ENCODE peak calls at places on chromosomes 16 and 17, in six cellular contexts. J is H1, F is HepG2, P is SK-N-SH, N is K562, U is GM12878. O is an unnamed sample.

GRCh38 chr16:53142823-53143568 is 88.2 kb downstream of the CHD9 start:
- DNase-seq in P (no peak), J (no peak), U (no peak), F (no peak), N (no peak), O (no peak)

GRCh38 chr17:38448208-38448776 is 20.0 kb downstream of the ARHGAP23 start:
- DNase-seq in P (no peak), J (no peak), U (no peak), N (no peak), F (no peak), O (no peak)

GRCh38 chr16:57809843-57810196 is 7.5 kb upstream of the KIFC3 start:
- DNase-seq in U (no peak), F (no peak), J (no peak), N (no peak), P (no peak), O (no peak)

GRCh38 chr17:19284005-19284959 is 47.1 kb downstream of the EPN2 start:
- DNase-seq in J (no peak), F (no peak), U (no peak), P (no peak), N (no peak), O (no peak)

GRCh38 chr16:83113317-83113716 is 486.5 kb downstream of the CDH13 start:
- DNase-seq in U (no peak), F (peak; percentile 10), J (peak; percentile 59), P (peak; percentile 22), N (no peak), O (peak; percentile 1)

GRCh38 chr17:51820766-51821165 is 337.7 kb downstream of the CA10 start:
- DNase-seq in P (no peak), J (no peak), U (no peak), F (no peak), N (no peak), O (no peak)

GRCh38 chr16:56355221-56355620 is 70.1 kb downstream of the AMFR start:
- DNase-seq in J (no peak), U (no peak), F (no peak), P (peak; percentile 12), N (no peak), O (no peak)

GRCh38 chr17:36842231-36842630 is 95.0 kb upstream of the LHX1 start:
- DNase-seq in N (no peak), F (no peak), U (no peak), J (no peak), P (no peak), O (no peak)

GRCh38 chr17:82772026-82772425 is 20.2 kb downstream of the TBCD start:
- DNase-seq in P (no peak), U (no peak), F (peak; percentile 71), N (no peak), J (no peak), O (no peak)

GRCh38 chr16:15822957-15823356 is 33.9 kb downstream of the MYH11 start:
- DNase-seq in F (no peak), U (no peak), N (no peak), P (no peak), J (no peak), O (no peak)

GRCh38 chr17:68035523-68036303 is at the start of gene KPNA2:
- DNase-seq in F (peak; percentile 99), U (peak; percentile 93), J (peak; percentile 93), N (peak; percentile 98), P (peak; percentile 99), O (peak; percentile 95)

GRCh38 chr17:51650772-51651171 is 390.4 kb downstream of the UTP18 start:
- DNase-seq in N (no peak), P (no peak), F (no peak), U (no peak), J (no peak), O (no peak)

GRCh38 chr17:33284022-33284421 is 9.1 kb downstream of the ASIC2 start:
- DNase-seq in N (no peak), U (no peak), P (no peak), F (peak; percentile 37), J (no peak), O (no peak)

GRCh38 chr16:67184453-67185002 is 765 bp upstream of the MATCAP1 start:
- DNase-seq in J (peak; percentile 70), P (peak; percentile 76), N (no peak), F (no peak), U (no peak), O (no peak)

GRCh38 chr16:68146583-68146982 is 61.4 kb downstream of the NFATC3 start:
- DNase-seq in J (no peak), F (peak; percentile 50), P (peak; percentile 50), U (no peak), N (peak; percentile 15), O (no peak)

GRCh38 chr16:82070656-82071369 is 35.8 kb downstream of the HSD17B2 start:
- DNase-seq in F (no peak), P (no peak), N (no peak), U (no peak), J (no peak), O (no peak)

GRCh38 chr17:28737770-28738679 is 5.8 kb upstream of the TRAF4 start:
- DNase-seq in J (no peak), F (no peak), P (no peak), N (no peak), U (peak; percentile 89), O (no peak)

GRCh38 chr17:38498353-38498752 is 70.1 kb downstream of the ARHGAP23 start:
- DNase-seq in J (no peak), P (no peak), F (no peak), N (no peak), U (no peak), O (no peak)

GRCh38 chr17:50129303-50129945 is 536 bp downstream of the SAMD14 start:
- DNase-seq in N (no peak), J (no peak), P (peak; percentile 94), F (no peak), U (no peak), O (no peak)

GRCh38 chr17:1203111-1203966 is 23.6 kb upstream of the ABR start:
- DNase-seq in U (no peak), F (no peak), P (peak; percentile 100), J (peak; percentile 94), N (peak; percentile 93), O (no peak)

GRCh38 chr16:14963281-14964173 is 11.3 kb upstream of the PDXDC1 start:
- DNase-seq in J (peak; percentile 44), U (no peak), N (no peak), P (no peak), F (no peak), O (no peak)

GRCh38 chr17:78781339-78782304 is at the start of gene CYTH1:
- DNase-seq in P (peak; percentile 75), N (no peak), U (no peak), F (no peak), J (peak; percentile 72), O (peak; percentile 41)

GRCh38 chr16:31052131-31052530 is 18.8 kb downstream of the STX4 start:
- DNase-seq in N (peak; percentile 28), F (peak; percentile 45), P (no peak), J (no peak), U (no peak), O (peak; percentile 41)

GRCh38 chr17:58083491-58084316 is 485 bp downstream of the DYNLL2 start:
- DNase-seq in U (no peak), F (peak; percentile 32), P (peak; percentile 91), J (peak; percentile 58), N (peak; percentile 81), O (peak; percentile 50)

GRCh38 chr17:47229535-47230443 is 20.6 kb downstream of the MYL4 start:
- DNase-seq in N (peak; percentile 83), F (peak; percentile 79), U (peak; percentile 75), P (peak; percentile 87), J (peak; percentile 83), O (peak; percentile 82)
- TF ChIP-seq POLR2AphosphoS5 in N (peak; percentile 40), F (no peak), U (no peak), P (no peak), J (no peak), O (no peak)

DNA sequence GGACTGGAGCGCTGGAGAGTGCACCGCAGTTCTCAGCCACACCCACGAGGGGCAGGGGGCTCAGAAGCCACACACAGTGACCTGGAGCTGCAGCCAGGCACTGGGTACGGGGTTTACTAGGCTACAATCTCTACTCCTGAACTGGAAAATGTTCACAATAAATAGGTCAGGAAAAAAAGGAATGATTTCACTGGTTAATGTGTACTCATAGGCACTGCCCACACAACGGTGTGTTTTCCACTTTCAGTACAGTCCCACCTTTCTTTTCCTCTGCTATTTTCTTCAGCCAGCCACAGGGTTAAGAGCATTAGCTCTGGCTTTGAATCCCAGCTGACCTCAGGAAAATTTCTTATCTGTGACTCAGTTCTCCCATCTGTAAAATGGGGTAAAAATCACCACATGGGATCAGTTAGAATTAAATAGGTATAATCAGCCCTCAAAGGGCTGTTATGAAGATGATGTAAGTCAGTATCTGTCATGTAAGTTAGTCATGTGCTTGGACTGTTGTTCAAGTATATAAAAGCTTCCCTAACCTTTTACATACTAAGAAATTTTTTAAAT is 35.7 kb downstream of the ZCCHC14 start:
- DNase-seq in F (no peak), P (peak; percentile 36), N (no peak), J (no peak), U (no peak), O (no peak)
- TF ChIP-seq GABPA in F (no peak), P (no peak), N (no peak), J (no peak), U (no peak), O (no peak)

GRCh38 chr17:81508639-81509047 is 4.0 kb downstream of the ACTG1 start:
- DNase-seq in F (peak; percentile 51), U (no peak), P (no peak), J (no peak), N (no peak), O (no peak)
- H3K4me3 ChIP-seq in F (no peak overlapping the region), U (peak overlapping the region; percentile 95), P (peak overlapping the region; percentile 91), J (peak overlapping the region; percentile 75), N (no peak overlapping the region), O (no peak overlapping the region)

DNA sequence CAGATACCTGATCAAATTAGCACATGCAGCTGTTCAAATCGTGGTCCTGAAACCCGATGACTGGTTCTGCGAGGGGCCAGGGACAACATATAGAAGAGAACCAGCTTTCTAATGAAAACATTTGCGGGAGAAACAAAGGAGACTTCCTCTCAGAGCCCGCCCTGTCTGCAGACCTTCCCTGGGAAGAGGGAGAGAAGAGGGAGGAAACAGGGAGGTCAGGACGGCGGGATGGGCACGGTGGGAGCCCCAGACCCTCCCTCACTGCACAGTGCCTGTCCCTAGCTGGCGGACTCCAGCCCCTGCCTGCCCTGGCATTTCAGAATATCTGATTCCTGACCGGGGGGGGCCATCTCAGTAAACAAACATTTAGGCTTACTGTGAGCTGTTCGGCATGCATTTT is 317.3 kb downstream of the FOXL1 start:
- DNase-seq in U (no peak), F (no peak), N (no peak), J (no peak), P (no peak), O (no peak)
- TF ChIP-seq POLR2AphosphoS5 in U (no peak), F (no peak), N (no peak), J (no peak), P (no peak), O (no peak)

GRCh38 chr16:10552998-10553491 is 27.4 kb downstream of the EMP2 start:
- DNase-seq in U (peak; percentile 49), J (peak; percentile 77), P (peak; percentile 37), F (no peak), N (peak; percentile 93), O (no peak)
- TF ChIP-seq GABPA in U (peak; percentile 42), J (no peak), P (no peak), F (no peak), N (no peak), O (no peak)